ENCODE peak calls at places on chromosome 1, in ten cellular contexts. B is pulmonary artery endothelial cell; H is neural crest cell; U is brain microvascular endothelial cell; E is activated CD4-positive, alpha-beta T cell treated with anti-CD3 and anti-CD28 coated beads, Interleukin-2, amount 50 U/mL, for 4 hours; F is BE2C; Q is sigmoid colon; C is GM03348; Z is AG09319; P is progenitor cell of endocrine pancreas. Y is an unnamed sample.
A peak's percentile ranks its signal among the peaks of the same experiment; 100 is the strongest.

GRCh38 chr1:45892068-45892785 is 88.8 kb downstream of the MAST2 start:
- DNase-seq in Z (peak; percentile 38), F (no peak), B (peak; percentile 71), Q (no peak), U (peak; percentile 91), C (peak; percentile 56), E (no peak), P (no peak), H (no peak), Y (peak; percentile 91)

GRCh38 chr1:30652151-30652915 is 71.1 kb downstream of the MATN1 start:
- DNase-seq in U (no peak), F (no peak), H (no peak), E (no peak), C (no peak), Z (no peak), B (no peak), P (no peak), Q (no peak), Y (peak; percentile 36)

GRCh38 chr1:9615316-9616063 is 26.8 kb downstream of the TMEM201 start:
- DNase-seq in B (no peak), C (peak; percentile 87), H (peak; percentile 35), F (peak; percentile 46), Q (no peak), U (peak; percentile 21), P (no peak), E (peak; percentile 40), Z (no peak), Y (peak; percentile 45)

GRCh38 chr1:11531943-11532342 is 53.0 kb downstream of the DISP3 start:
- DNase-seq in Z (no peak), C (no peak), B (no peak), U (no peak), H (no peak), P (no peak), F (no peak), Q (no peak), E (no peak), Y (no peak)

GRCh38 chr1:8902765-8903164 is 24.3 kb upstream of the ENO1 start:
- DNase-seq in E (no peak), U (no peak), Z (no peak), H (no peak), F (no peak), P (no peak), C (peak; percentile 50), B (no peak), Q (no peak), Y (no peak)

GRCh38 chr1:43934279-43934985 is 831 bp downstream of the ARTN start:
- DNase-seq in P (peak; percentile 67), U (peak; percentile 32), H (peak; percentile 83), E (peak; percentile 30), C (peak; percentile 84), B (no peak), Q (peak; percentile 83), Z (no peak), F (peak; percentile 71), Y (peak; percentile 22)

GRCh38 chr1:67468066-67468718 is 38.0 kb upstream of the SERBP1 start:
- DNase-seq in Z (no peak), C (peak; percentile 20), P (no peak), F (no peak), Q (no peak), E (no peak), B (peak; percentile 63), H (no peak), U (peak; percentile 6), Y (no peak)

GRCh38 chr1:238892612-238893011 is 493.8 kb upstream of the CHRM3 start:
- DNase-seq in E (no peak), B (no peak), Z (no peak), P (no peak), U (no peak), C (no peak), Q (no peak), H (no peak), F (no peak), Y (no peak)

GRCh38 chr1:193479187-193479586 is 292.8 kb upstream of the B3GALT2 start:
- DNase-seq in C (no peak), Q (no peak), H (no peak), P (no peak), U (no peak), F (no peak), Z (no peak), B (no peak), E (peak; percentile 49), Y (no peak)

GRCh38 chr1:19775831-19776230 is 23.9 kb downstream of the TMCO4 start:
- DNase-seq in U (no peak), H (no peak), F (no peak), B (no peak), Q (no peak), P (no peak), Z (no peak), C (no peak), E (no peak), Y (no peak)

GRCh38 chr1:193706763-193707162 is 520.4 kb upstream of the B3GALT2 start:
- DNase-seq in F (no peak), Z (no peak), U (no peak), E (no peak), H (no peak), Q (no peak), P (no peak), B (no peak), C (no peak), Y (no peak)

GRCh38 chr1:228289996-228290881 is 82.4 kb downstream of the OBSCN start:
- DNase-seq in E (no peak), B (no peak), U (no peak), H (no peak), Q (peak; percentile 55), F (peak; percentile 10), P (no peak), C (no peak), Z (no peak), Y (no peak)

GRCh38 chr1:30132602-30133271 is 590.6 kb downstream of the MATN1 start:
- DNase-seq in U (no peak), F (no peak), B (no peak), Q (no peak), H (no peak), C (no peak), E (no peak), P (no peak), Z (no peak), Y (no peak)

GRCh38 chr1:183544598-183545297 is 45.5 kb downstream of the NCF2 start:
- DNase-seq in B (no peak), U (no peak), C (no peak), H (no peak), Z (no peak), Q (no peak), E (no peak), P (no peak), F (no peak), Y (no peak)

Y was measured in dermis microvascular lymphatic vessel endothelial cell.